ENCODE peak calls at places on chromosomes 6 and 20, in nine cellular contexts. C, N, R, Z, L, Q, Y, D and U are unnamed samples. For H3K4me1, the result is how much of the 10 kb centered on the place peaks cover.

GRCh38 chr20:47317127-47317895 is 39.2 kb downstream of the ZMYND8 start:
- ATAC-seq in C (peak), N (no peak), R (peak), Z (peak), L (peak), Q (peak), Y (no peak), D (peak), U (peak)

GRCh38 chr6:37535701-37536461 is 36.2 kb upstream of the CCDC167 start:
- ATAC-seq in C (no peak), N (no peak), R (peak), Z (peak), L (peak), Q (peak), Y (peak), D (peak), U (no peak)

GRCh38 chr6:30741789-30742315 is 635 bp downstream of the FLOT1 start:
- ATAC-seq in C (peak), N (no peak), R (peak), Z (peak), L (no peak), Q (peak), Y (no peak), D (no peak), U (peak)

GRCh38 chr6:53235508-53235907 is 86.9 kb upstream of the GCM1 start:
- ATAC-seq in C (no peak), N (no peak), R (no peak), Z (no peak), L (no peak), Q (no peak), Y (no peak), D (no peak), U (no peak)

GRCh38 chr20:32400476-32400875 is 42.3 kb downstream of the ASXL1 start:
- ATAC-seq in C (peak), N (no peak), R (no peak), Z (no peak), L (no peak), Q (no peak), Y (no peak), D (no peak), U (no peak)

GRCh38 chr20:52160049-52160448 is 31.5 kb downstream of the ZFP64 start:
- ATAC-seq in C (no peak), N (no peak), R (no peak), Z (no peak), L (no peak), Q (no peak), Y (no peak), D (no peak), U (no peak)

GRCh38 chr20:25032065-25032477 is 25.9 kb downstream of the ACSS1 start:
- ATAC-seq in C (no peak), N (no peak), R (peak), Z (no peak), L (no peak), Q (no peak), Y (peak), D (no peak), U (no peak)

GRCh38 chr6:155894758-155895157 is 439.1 kb upstream of the NOX3 start:
- ATAC-seq in C (no peak), N (no peak), R (no peak), Z (no peak), L (no peak), Q (no peak), Y (peak), D (no peak), U (no peak)

GRCh38 chr6:116267879-116268588 is 11.7 kb downstream of the TSPYL1 start:
- ATAC-seq in C (no peak), N (no peak), R (no peak), Z (peak), L (no peak), Q (peak), Y (no peak), D (no peak), U (no peak)

GRCh38 chr20:57838670-57839142 is 128.9 kb upstream of the PMEPA1 start:
- ATAC-seq in C (no peak), N (no peak), R (no peak), Z (no peak), L (no peak), Q (no peak), Y (no peak), D (no peak), U (no peak)

GRCh38 chr6:167094436-167094819 is 28.5 kb upstream of the CCR6 start:
- ATAC-seq in C (no peak), N (no peak), R (no peak), Z (no peak), L (peak), Q (peak), Y (no peak), D (no peak), U (no peak)

GRCh38 chr6:43926644-43927524 is 156.9 kb downstream of the VEGFA start:
- ATAC-seq in C (peak), N (peak), R (no peak), Z (peak), L (no peak), Q (no peak), Y (peak), D (peak), U (peak)

GRCh38 chr6:53250761-53251672 is 97.7 kb downstream of the ELOVL5 start:
- ATAC-seq in C (no peak), N (no peak), R (no peak), Z (peak), L (no peak), Q (no peak), Y (no peak), D (peak), U (no peak)

GRCh38 chr20:19652591-19653026 is 105.4 kb upstream of the RIN2 start:
- ATAC-seq in C (no peak), N (no peak), R (no peak), Z (no peak), L (no peak), Q (peak), Y (no peak), D (no peak), U (no peak)

GRCh38 chr20:1301031-1301529 is 27.9 kb downstream of the SDCBP2 start:
- ATAC-seq in C (no peak), N (no peak), R (no peak), Z (peak), L (peak), Q (no peak), Y (peak), D (peak), U (no peak)

GRCh38 chr6:28769626-28770402 is 154.0 kb downstream of the TRIM27 start:
- ATAC-seq in C (no peak), N (no peak), R (no peak), Z (no peak), L (no peak), Q (no peak), Y (peak), D (peak), U (no peak)
- TF ChIP-seq CTCF in C (no peak), N (no peak), R (no peak), Z (peak), L (no peak), Q (no peak), Y (peak), D (peak), U (no peak)

GRCh38 chr6:150723056-150723658 is 123.5 kb downstream of the PLEKHG1 start:
- ATAC-seq in C (no peak), N (no peak), R (no peak), Z (peak), L (no peak), Q (no peak), Y (no peak), D (no peak), U (no peak)
- H3K4me1 ChIP-seq in C (under half), N (under half), R (under half), Z (under half), L (under half), Q (under half), Y (under half), D (under half), U (under half)

GRCh38 chr6:34148864-34149810 is 3.2 kb upstream of the GRM4 start:
- ATAC-seq in C (no peak), N (no peak), R (no peak), Z (no peak), L (no peak), Q (peak), Y (no peak), D (no peak), U (no peak)

GRCh38 chr6:34146801-34147592 is 1.1 kb upstream of the GRM4 start:
- ATAC-seq in C (no peak), N (no peak), R (no peak), Z (no peak), L (no peak), Q (no peak), Y (no peak), D (no peak), U (no peak)

GRCh38 chr6:34146021-34146782 is at the start of gene GRM4:
- ATAC-seq in C (no peak), N (no peak), R (peak), Z (no peak), L (no peak), Q (no peak), Y (no peak), D (no peak), U (no peak)

GRCh38 chr6:34149831-34150400 is 4.0 kb upstream of the GRM4 start:
- ATAC-seq in C (no peak), N (no peak), R (no peak), Z (no peak), L (no peak), Q (no peak), Y (no peak), D (no peak), U (no peak)

GRCh38 chr6:34147906-34148701 is 2.2 kb upstream of the GRM4 start:
- ATAC-seq in C (no peak), N (no peak), R (no peak), Z (no peak), L (no peak), Q (no peak), Y (no peak), D (no peak), U (no peak)
- H3K27ac ChIP-seq in C (no peak), N (no peak), R (no peak), Z (no peak), L (no peak), Q (no peak), Y (no peak), D (no peak), U (no peak)

GRCh38 chr6:15444881-15445280 is 199.0 kb downstream of the JARID2 start:
- ATAC-seq in C (no peak), N (peak), R (no peak), Z (no peak), L (no peak), Q (peak), Y (no peak), D (no peak), U (no peak)
- TF ChIP-seq CTCF in C (no peak), N (no peak), R (no peak), Z (no peak), L (no peak), Q (no peak), Y (peak), D (peak), U (no peak)

DNA sequence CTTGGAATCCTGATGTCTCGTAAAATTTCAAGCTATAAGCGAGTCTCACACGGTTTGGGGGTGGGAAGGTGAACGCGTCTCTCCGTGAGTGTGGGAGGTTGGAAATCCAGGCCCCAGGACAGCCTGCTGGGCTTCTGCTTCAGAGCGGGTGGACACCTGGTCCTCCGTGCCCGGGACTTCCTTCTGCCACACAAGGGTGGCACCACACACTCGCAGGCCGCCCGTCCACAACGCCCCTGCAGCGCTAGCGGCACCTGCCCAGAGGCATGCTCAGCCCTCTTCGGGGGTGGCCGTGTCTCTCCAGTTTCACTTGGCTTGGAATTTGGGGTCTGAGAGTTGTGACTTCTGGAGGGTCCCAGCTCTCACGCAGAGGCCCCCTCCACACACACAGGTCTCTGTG is 151.9 kb downstream of the PHACTR3 start:
- ATAC-seq in C (no peak), N (no peak), R (no peak), Z (no peak), L (no peak), Q (no peak), Y (no peak), D (no peak), U (no peak)
- H3K4me1 ChIP-seq in C (under half), N (under half), R (under half), Z (under half), L (under half), Q (under half), Y (under half), D (under half), U (under half)

DNA sequence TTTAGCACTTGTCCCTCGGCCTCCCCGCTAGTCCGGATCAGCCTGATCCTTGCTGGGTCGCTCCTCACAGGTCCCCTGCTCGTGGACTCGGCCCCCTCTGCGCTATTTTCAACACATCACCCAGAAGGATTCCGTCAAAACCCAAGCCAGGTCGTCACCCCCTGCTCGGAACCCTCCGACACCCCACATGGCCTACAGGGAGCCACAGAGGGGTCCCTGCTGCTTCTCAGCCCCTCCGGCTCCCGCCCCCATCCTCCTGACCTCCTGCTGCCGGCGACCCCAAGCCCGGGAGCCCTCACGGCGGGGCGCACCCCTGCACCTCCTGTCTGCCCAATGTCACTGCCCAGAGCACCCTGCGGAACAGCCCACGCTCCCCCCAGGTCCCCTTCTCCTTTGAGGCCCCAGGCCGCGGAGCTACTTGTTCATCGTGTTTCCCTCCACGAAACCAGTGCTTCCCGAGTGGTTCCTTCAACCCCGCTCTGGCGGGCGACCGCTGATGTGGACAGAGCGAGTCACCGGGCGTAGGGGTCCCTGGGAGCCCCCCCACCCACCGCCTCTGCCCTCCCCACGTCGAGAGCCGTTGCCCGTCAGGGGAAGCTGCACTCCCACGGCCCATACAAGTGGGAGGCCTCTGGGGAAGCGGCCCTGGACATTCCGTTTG is 638 bp upstream of the MYL9 start:
- ATAC-seq in C (no peak), N (no peak), R (no peak), Z (no peak), L (no peak), Q (no peak), Y (peak), D (no peak), U (peak)
- H3K27ac ChIP-seq in C (peak), N (no peak), R (peak), Z (peak), L (no peak), Q (no peak), Y (no peak), D (no peak), U (peak)

GRCh38 chr6:71383476-71383875 is 94.9 kb downstream of the OGFRL1 start:
- ATAC-seq in C (peak), N (no peak), R (no peak), Z (no peak), L (no peak), Q (peak), Y (no peak), D (no peak), U (no peak)
- TF ChIP-seq CTCF in C (no peak), N (no peak), R (no peak), Z (no peak), L (no peak), Q (no peak), Y (no peak), D (no peak), U (no peak)

GRCh38 chr6:33195304-33196022 is 3.2 kb upstream of the COL11A2 start:
- ATAC-seq in C (no peak), N (no peak), R (no peak), Z (no peak), L (no peak), Q (no peak), Y (no peak), D (no peak), U (no peak)
- H3K4me1 ChIP-seq in C (under half), N (under half), R (under half), Z (under half), L (under half), Q (under half), Y (under half), D (under half), U (under half)

DNA sequence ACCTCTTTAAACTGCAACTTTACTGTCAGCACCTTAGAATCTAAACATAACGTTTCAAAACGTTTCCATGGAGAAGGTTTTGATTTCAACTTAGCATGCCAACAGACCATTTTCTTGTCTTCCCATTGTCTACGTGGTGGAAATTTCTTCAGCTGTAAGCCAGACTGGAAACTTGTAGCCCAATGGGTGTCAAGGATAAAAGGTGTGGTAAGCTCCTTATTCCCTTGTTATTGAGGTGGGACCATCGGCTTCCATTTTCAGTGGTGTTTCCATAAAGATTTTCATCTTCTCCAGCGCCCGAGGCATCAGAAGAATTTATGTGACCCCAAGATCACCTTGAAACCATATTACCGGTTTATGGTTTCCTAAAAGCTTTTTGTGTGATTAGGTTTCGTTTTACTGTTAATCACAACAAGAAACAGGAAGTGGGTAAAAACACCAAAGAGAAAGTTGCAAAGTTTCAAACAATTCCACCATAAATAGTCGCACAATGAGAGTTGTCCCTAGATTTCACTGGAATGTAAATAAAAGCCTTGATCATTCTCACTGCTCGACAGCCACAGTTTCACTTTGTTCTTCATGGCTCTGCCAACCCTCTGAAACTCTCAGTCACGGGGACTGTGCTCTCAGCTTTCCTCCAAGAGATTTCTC is 62.9 kb upstream of the CD2AP start:
- ATAC-seq in C (peak), N (peak), R (no peak), Z (peak), L (peak), Q (peak), Y (no peak), D (peak), U (peak)
- H3K27ac ChIP-seq in C (peak), N (peak), R (no peak), Z (peak), L (peak), Q (peak), Y (no peak), D (peak), U (no peak)